ENCODE peak calls at places on chromosome 16, in four cellular contexts. D is AG04450, B is mesenchymal stem cell, N is neural progenitor cell. G is an unnamed sample.

GRCh38 chr16:67987460-67988160 is 7.3 kb upstream of the DPEP3 start:
- DNase-seq in N (no peak), D (no peak), B (peak), G (no peak)

GRCh38 chr16:48126801-48127644 is 28.8 kb downstream of the ABCC12 start:
- DNase-seq in B (peak), D (peak), N (no peak), G (peak)

GRCh38 chr16:19138601-19139000 is 24.8 kb downstream of the ITPRIPL2 start:
- DNase-seq in B (peak), N (no peak), D (peak), G (peak)

GRCh38 chr16:74847202-74847601 is 72.6 kb upstream of the FA2H start:
- DNase-seq in D (no peak), N (no peak), B (no peak), G (no peak)

GRCh38 chr16:53881371-53881770 is 177.4 kb downstream of the FTO start:
- DNase-seq in B (peak), N (no peak), D (peak), G (peak)

GRCh38 chr16:55571191-55571897 is 4.9 kb downstream of the CAPNS2 start:
- DNase-seq in B (no peak), D (no peak), N (no peak), G (no peak)

GRCh38 chr16:4261557-4262172 is 11.2 kb downstream of the TFAP4 start:
- DNase-seq in D (no peak), N (peak), B (peak), G (peak)

GRCh38 chr16:51243836-51244483 is 92.9 kb upstream of the SALL1 start:
- DNase-seq in D (no peak), B (peak), N (no peak), G (peak)

GRCh38 chr16:75289189-75289588 is 37.8 kb upstream of the BCAR1 start:
- DNase-seq in B (peak), D (no peak), N (no peak), G (no peak)

GRCh38 chr16:68086336-68086821 is 1.2 kb downstream of the NFATC3 start:
- DNase-seq in B (peak), N (peak), D (no peak), G (no peak)

GRCh38 chr16:13122074-13122473 is 220.7 kb downstream of the SHISA9 start:
- DNase-seq in D (no peak), B (no peak), N (no peak), G (no peak)

GRCh38 chr16:54291107-54291980 is 4.8 kb upstream of the IRX3 start:
- DNase-seq in D (no peak), B (no peak), N (peak), G (no peak)

GRCh38 chr16:57635266-57636097 is 7.1 kb downstream of the ADGRG1 start:
- DNase-seq in B (no peak), D (no peak), N (no peak), G (peak)

GRCh38 chr16:57632568-57632967 is 4.1 kb downstream of the ADGRG1 start:
- DNase-seq in B (no peak), N (no peak), D (no peak), G (no peak)

GRCh38 chr16:57636184-57636583 is 7.8 kb downstream of the ADGRG1 start:
- DNase-seq in B (no peak), D (no peak), N (no peak), G (no peak)

GRCh38 chr16:57633383-57634064 is 5.1 kb downstream of the ADGRG1 start:
- DNase-seq in N (no peak), D (no peak), B (no peak), G (no peak)

GRCh38 chr16:57634171-57634570 is 5.7 kb downstream of the ADGRG1 start:
- DNase-seq in D (no peak), B (peak), N (no peak), G (no peak)
- H3K27ac ChIP-seq in D (no peak), B (no peak), N (no peak), G (peak)

GRCh38 chr16:28291651-28292626 is at the start of gene SBK1:
- DNase-seq in N (peak), D (no peak), B (peak), G (peak)

GRCh38 chr16:28294201-28294600 is 1.9 kb downstream of the SBK1 start:
- DNase-seq in N (no peak), D (no peak), B (no peak), G (no peak)

GRCh38 chr16:28293589-28293935 is 1.2 kb downstream of the SBK1 start:
- DNase-seq in B (no peak), N (no peak), D (no peak), G (no peak)

GRCh38 chr16:28295213-28295612 is 2.9 kb downstream of the SBK1 start:
- DNase-seq in B (no peak), N (no peak), D (no peak), G (no peak)

GRCh38 chr16:28292731-28293588 is 635 bp downstream of the SBK1 start:
- DNase-seq in N (peak), D (no peak), B (no peak), G (peak)
- H3K27ac ChIP-seq in N (no peak), D (no peak), B (no peak), G (peak)

GRCh38 chr16:29925805-29926674 is at the start of gene KCTD13:
- DNase-seq in B (peak), N (peak), D (peak), G (peak)
- H3K27ac ChIP-seq in B (peak), N (no peak), D (peak), G (peak)

GRCh38 chr16:9123871-9124270 is 32.4 kb downstream of the HAPSTR1 start:
- DNase-seq in B (no peak), D (no peak), N (no peak), G (no peak)

GRCh38 chr16:9125658-9126492 is 34.4 kb downstream of the HAPSTR1 start:
- DNase-seq in D (no peak), B (peak), N (no peak), G (no peak)

GRCh38 chr16:9124908-9125584 is 33.6 kb downstream of the HAPSTR1 start:
- DNase-seq in B (no peak), N (no peak), D (no peak), G (no peak)

GRCh38 chr16:9123401-9123800 is 32.0 kb downstream of the HAPSTR1 start:
- DNase-seq in D (no peak), N (no peak), B (no peak), G (no peak)

GRCh38 chr16:9124444-9124843 is 33.0 kb downstream of the HAPSTR1 start:
- DNase-seq in B (no peak), N (no peak), D (no peak), G (no peak)
- H3K27ac ChIP-seq in B (no peak), N (no peak), D (no peak), G (no peak)

DNA sequence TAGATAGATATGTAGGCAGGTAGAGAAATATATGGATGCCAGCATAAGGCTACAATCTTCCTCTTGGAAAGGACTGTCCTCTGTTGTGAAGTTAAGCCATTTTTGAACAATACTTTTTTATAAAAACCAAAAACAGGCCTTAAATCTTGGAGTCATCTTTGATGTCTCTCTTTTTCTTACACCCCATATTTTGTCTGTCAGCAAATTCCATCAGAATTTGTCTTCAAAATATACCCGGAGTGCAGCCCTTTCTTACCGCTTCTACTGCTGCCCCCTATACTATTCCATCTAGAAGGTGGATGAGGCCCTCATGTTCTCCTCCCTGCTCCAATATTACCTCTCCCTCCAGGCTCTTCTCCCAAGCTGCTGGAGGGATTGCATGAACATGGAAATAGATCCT is 326.5 kb downstream of the HAPSTR1 start:
- DNase-seq in D (no peak), B (no peak), N (no peak), G (no peak)
- H3K27ac ChIP-seq in D (no peak), B (no peak), N (no peak), G (no peak)

GRCh38 chr16:2702871-2703745 is 16.9 kb downstream of the PRSS27 start:
- DNase-seq in N (no peak), B (no peak), D (no peak), G (no peak)
- H3K27ac ChIP-seq in N (no peak), B (no peak), D (no peak), G (no peak)

GRCh38 chr16:69890891-69891282 is 60.2 kb upstream of the CLEC18A start:
- DNase-seq in D (no peak), N (no peak), B (no peak), G (peak)
- H3K27ac ChIP-seq in D (peak), N (peak), B (peak), G (peak)

DNA sequence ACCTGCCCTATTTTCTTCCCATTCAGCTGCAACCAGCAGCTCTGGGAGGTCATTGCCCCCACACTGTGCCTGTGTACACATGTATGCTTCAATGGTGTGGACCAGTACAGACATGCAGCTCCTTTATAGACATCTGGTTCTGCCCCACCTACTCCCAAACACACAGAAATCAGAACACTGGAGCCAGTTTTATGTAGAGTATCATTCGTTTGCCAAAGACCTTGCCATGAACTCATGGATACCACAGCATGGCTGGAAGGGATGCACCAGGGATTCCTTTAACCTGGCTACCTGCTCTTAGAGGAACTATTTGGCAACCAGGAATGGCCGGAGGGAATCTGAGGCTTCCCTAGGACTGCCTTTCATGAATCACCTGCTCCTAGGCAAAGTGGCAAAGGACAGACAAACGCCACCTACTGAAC is 60.4 kb downstream of the ZFHX3 start:
- DNase-seq in D (no peak), N (no peak), B (no peak), G (no peak)
- H3K27ac ChIP-seq in D (no peak), N (no peak), B (no peak), G (no peak)

G was measured in hepatocyte.